ENCODE peak calls at places on chromosomes 13 and 19, in four cellular contexts. Z is K562, X is GM12878, M is HepG2. V is an unnamed sample.

GRCh38 chr13:100707818-100708740 is 33.5 kb upstream of the TMTC4 start:
- DNase-seq in M (no peak), X (no peak), Z (no peak), V (peak; percentile 31)

GRCh38 chr19:409515-410242 is 732 bp upstream of the C2CD4C start:
- DNase-seq in Z (no peak), X (no peak), M (no peak), V (no peak)

GRCh38 chr13:110520431-110521295 is 40.9 kb downstream of the RAB20 start:
- DNase-seq in M (no peak), Z (no peak), X (no peak), V (peak; percentile 62)

GRCh38 chr13:95002126-95002525 is 289.8 kb upstream of the SOX21 start:
- DNase-seq in M (peak; percentile 46), Z (no peak), X (no peak), V (no peak)

GRCh38 chr13:50914848-50915247 is 5.3 kb downstream of the RNASEH2B start:
- DNase-seq in M (no peak), X (no peak), Z (no peak), V (no peak)

GRCh38 chr13:98133949-98134348 is 8.9 kb upstream of the FARP1 start:
- DNase-seq in X (peak; percentile 54), M (no peak), Z (peak; percentile 10), V (no peak)

GRCh38 chr19:34786236-34786635 is 13.2 kb upstream of the ZNF599 start:
- DNase-seq in X (no peak), Z (no peak), M (no peak), V (no peak)

GRCh38 chr19:5719274-5719960 is 529 bp downstream of the LONP1 start:
- DNase-seq in M (no peak), X (no peak), Z (no peak), V (no peak)

GRCh38 chr19:54248016-54248601 is 5.5 kb upstream of the LILRA6 start:
- DNase-seq in Z (no peak), M (no peak), X (no peak), V (peak; percentile 24)

GRCh38 chr19:19120308-19121156 is 17.7 kb downstream of the TMEM161A start:
- DNase-seq in M (peak; percentile 35), X (no peak), Z (peak; percentile 99), V (peak; percentile 18)

DNA sequence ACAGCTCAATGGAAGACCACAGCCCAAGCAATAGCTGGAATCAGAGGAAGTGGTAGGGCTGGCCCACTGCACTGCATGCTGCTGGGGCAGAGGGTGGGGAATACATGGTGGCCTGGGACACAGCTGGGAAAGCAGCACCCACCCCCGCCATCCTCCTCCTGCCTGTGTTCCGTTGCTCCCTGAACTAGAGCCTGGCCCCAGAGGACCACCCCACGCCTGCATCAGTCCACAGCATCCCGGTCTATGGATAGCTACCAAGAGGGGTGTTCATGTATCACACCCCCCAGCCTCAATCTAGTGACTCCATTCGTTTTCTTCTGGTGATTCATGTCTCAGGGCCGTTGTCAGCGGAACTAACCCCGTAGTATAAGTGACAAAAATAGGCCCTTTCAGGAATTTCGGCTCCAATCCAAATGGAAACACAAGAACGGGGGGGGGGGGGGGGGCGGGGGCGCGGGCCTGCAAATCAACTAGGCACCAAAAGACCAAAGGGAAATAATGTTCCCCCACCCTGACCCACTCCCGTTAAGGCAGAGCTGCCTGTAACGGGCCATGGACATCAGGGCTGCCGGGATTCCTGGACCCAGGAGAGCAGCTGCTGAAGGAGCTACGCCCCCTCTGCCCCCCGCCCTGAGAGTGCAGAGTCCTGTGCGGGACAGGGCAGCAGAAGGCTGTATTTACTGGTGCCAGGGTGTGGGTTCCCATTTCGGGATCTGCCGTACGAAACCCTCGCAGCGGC is 18.9 kb upstream of the EPHX3 start:
- DNase-seq in X (no peak), M (no peak), Z (no peak), V (no peak)
- H3K4me3 ChIP-seq in X (no peak overlapping the region), M (no peak overlapping the region), Z (no peak overlapping the region), V (no peak overlapping the region)

GRCh38 chr13:38753878-38754277 is 67.0 kb downstream of the FREM2 start:
- DNase-seq in Z (no peak), X (no peak), M (no peak), V (no peak)
- H3K27ac ChIP-seq in Z (no peak overlapping the region), X (no peak overlapping the region), M (no peak overlapping the region), V (no peak overlapping the region)

GRCh38 chr19:17389288-17389687 is 4.7 kb downstream of the CCDC194 start:
- DNase-seq in Z (no peak), X (no peak), M (no peak), V (no peak)

GRCh38 chr19:17389957-17390664 is 3.9 kb downstream of the CCDC194 start:
- DNase-seq in M (no peak), X (no peak), Z (peak; percentile 31), V (no peak)

GRCh38 chr19:17380426-17381138 is 3.4 kb upstream of the PLVAP start:
- DNase-seq in Z (no peak), M (no peak), X (no peak), V (no peak)

GRCh38 chr19:17390665-17391370 is 3.2 kb downstream of the CCDC194 start:
- DNase-seq in M (peak; percentile 83), X (no peak), Z (peak; percentile 97), V (peak; percentile 89)

GRCh38 chr19:17385878-17386611 is 8.0 kb downstream of the CCDC194 start:
- DNase-seq in X (no peak), Z (peak; percentile 76), M (peak; percentile 41), V (peak; percentile 48)
- TF ChIP-seq GABPA in X (no peak), Z (no peak), M (no peak), V (no peak)

GRCh38 chr13:40478775-40479174 is 187.7 kb downstream of the FOXO1 start:
- DNase-seq in M (no peak), X (no peak), Z (no peak), V (no peak)
- H3K4me3 ChIP-seq in M (no peak overlapping the region), X (no peak overlapping the region), Z (no peak overlapping the region), V (no peak overlapping the region)

DNA sequence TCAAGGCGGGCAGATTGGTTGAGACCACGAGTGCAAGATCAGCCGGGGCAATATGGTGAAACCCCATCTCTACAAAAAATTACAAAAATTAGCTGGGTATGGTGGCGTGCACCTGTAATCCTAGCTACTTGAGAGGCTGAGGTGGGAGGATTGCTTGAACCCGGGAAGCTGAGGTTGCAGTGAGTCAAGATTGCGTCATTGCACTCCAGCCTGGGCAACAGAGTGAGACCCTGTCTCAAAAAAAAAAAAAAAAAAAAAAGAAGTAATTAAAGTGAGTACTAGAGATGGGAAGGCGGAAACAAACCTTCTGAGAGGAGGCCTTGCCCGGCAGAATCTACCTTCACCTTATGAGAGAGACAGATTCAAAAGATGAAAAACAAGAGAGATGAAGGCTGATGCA is 14.7 kb downstream of the NLRP9 start:
- DNase-seq in M (no peak), Z (no peak), X (no peak), V (no peak)
- H3K27ac ChIP-seq in M (no peak overlapping the region), Z (no peak overlapping the region), X (no peak overlapping the region), V (no peak overlapping the region)

DNA sequence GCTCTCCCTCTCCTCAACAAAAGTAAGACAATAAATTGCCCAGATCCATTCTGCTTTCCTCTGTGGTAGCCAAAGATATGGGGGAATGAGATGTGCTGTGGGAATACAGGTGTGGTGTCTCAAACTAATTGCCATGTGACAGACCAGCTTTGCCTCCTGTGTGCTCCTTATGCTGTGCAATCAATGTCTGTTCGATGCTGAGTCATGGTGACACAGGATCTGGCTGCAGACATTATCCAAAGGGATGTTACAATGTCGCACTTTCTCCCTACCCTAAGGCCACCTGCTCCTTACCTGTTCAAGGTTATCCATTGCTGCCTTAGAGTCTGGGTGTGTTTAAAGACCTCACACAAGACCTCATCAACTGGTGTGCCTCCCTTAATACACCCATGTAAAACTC is 32.5 kb downstream of the FGF14 start:
- DNase-seq in X (no peak), M (no peak), Z (no peak), V (no peak)
- TF ChIP-seq GABPA in X (no peak), M (no peak), Z (no peak), V (no peak)

V was measured in HL-60.